ENCODE peak calls at places on chromosomes 16 and 17, in nine cellular contexts. One of them, this sample, is unnamed.

GRCh38 chr16:88017006-88017405 is 65.8 kb downstream of the BANP start:
- DNase-seq in PC-3: no peak
- DNase-seq in HepG2: no peak
- DNase-seq in endodermal cell: no peak
- DNase-seq in A549: no peak
- DNase-seq in choroid plexus epithelial cell: no peak
- DNase-seq in GM23338: no peak
- DNase-seq in body of pancreas: no peak
- DNase-seq in ascending aorta: no peak
- DNase-seq in this sample: no peak

GRCh38 chr17:39563476-39563875 is 44.2 kb downstream of the NEUROD2 start:
- DNase-seq in A549: no peak
- DNase-seq in endodermal cell: peak
- DNase-seq in HepG2: no peak
- DNase-seq in PC-3: no peak
- DNase-seq in body of pancreas: no peak
- DNase-seq in GM23338: peak
- DNase-seq in choroid plexus epithelial cell: no peak
- DNase-seq in ascending aorta: no peak
- DNase-seq in this sample: no peak

GRCh38 chr16:11916524-11917285 is 949 bp upstream of the GSPT1 start:
- DNase-seq in A549: peak
- DNase-seq in body of pancreas: peak
- DNase-seq in endodermal cell: peak
- DNase-seq in GM23338: no peak
- DNase-seq in ascending aorta: no peak
- DNase-seq in HepG2: peak
- DNase-seq in choroid plexus epithelial cell: no peak
- DNase-seq in PC-3: peak
- DNase-seq in this sample: peak

GRCh38 chr17:67606471-67606870 is 111.3 kb upstream of the NOL11 start:
- DNase-seq in GM23338: no peak
- DNase-seq in endodermal cell: no peak
- DNase-seq in choroid plexus epithelial cell: peak
- DNase-seq in A549: no peak
- DNase-seq in ascending aorta: no peak
- DNase-seq in body of pancreas: peak
- DNase-seq in PC-3: peak
- DNase-seq in HepG2: no peak
- DNase-seq in this sample: no peak

GRCh38 chr17:57114085-57114673 is 29.1 kb downstream of the AKAP1 start:
- DNase-seq in choroid plexus epithelial cell: peak
- DNase-seq in ascending aorta: no peak
- DNase-seq in GM23338: peak
- DNase-seq in A549: peak
- DNase-seq in endodermal cell: peak
- DNase-seq in HepG2: peak
- DNase-seq in PC-3: peak
- DNase-seq in body of pancreas: peak
- DNase-seq in this sample: peak

GRCh38 chr17:75864448-75864871 is 9.3 kb upstream of the WBP2 start:
- DNase-seq in GM23338: peak
- DNase-seq in endodermal cell: peak
- DNase-seq in choroid plexus epithelial cell: peak
- DNase-seq in body of pancreas: peak
- DNase-seq in HepG2: no peak
- DNase-seq in PC-3: no peak
- DNase-seq in ascending aorta: no peak
- DNase-seq in A549: no peak
- DNase-seq in this sample: peak

GRCh38 chr17:17677299-17678040 is 3.8 kb upstream of the RAI1 start:
- DNase-seq in GM23338: no peak
- DNase-seq in choroid plexus epithelial cell: no peak
- DNase-seq in HepG2: no peak
- DNase-seq in body of pancreas: no peak
- DNase-seq in PC-3: no peak
- DNase-seq in endodermal cell: peak
- DNase-seq in A549: no peak
- DNase-seq in ascending aorta: no peak
- DNase-seq in this sample: no peak

GRCh38 chr17:77427471-77427991 is 286.8 kb downstream of the SEC14L1 start:
- DNase-seq in body of pancreas: peak
- DNase-seq in GM23338: no peak
- DNase-seq in endodermal cell: no peak
- DNase-seq in choroid plexus epithelial cell: peak
- DNase-seq in HepG2: no peak
- DNase-seq in A549: no peak
- DNase-seq in ascending aorta: no peak
- DNase-seq in PC-3: peak
- DNase-seq in this sample: peak

GRCh38 chr17:48261297-48261880 is 153.8 kb downstream of the SNX11 start:
- DNase-seq in endodermal cell: peak
- DNase-seq in HepG2: peak
- DNase-seq in choroid plexus epithelial cell: peak
- DNase-seq in ascending aorta: no peak
- DNase-seq in PC-3: peak
- DNase-seq in A549: peak
- DNase-seq in body of pancreas: no peak
- DNase-seq in GM23338: peak
- DNase-seq in this sample: peak

GRCh38 chr17:43975898-43976297 is 22.2 kb upstream of the PYY start:
- DNase-seq in A549: no peak
- DNase-seq in ascending aorta: no peak
- DNase-seq in GM23338: no peak
- DNase-seq in HepG2: no peak
- DNase-seq in endodermal cell: no peak
- DNase-seq in PC-3: no peak
- DNase-seq in choroid plexus epithelial cell: no peak
- DNase-seq in body of pancreas: no peak
- DNase-seq in this sample: no peak

GRCh38 chr17:77666881-77667395 is 291.6 kb upstream of the TNRC6C start:
- DNase-seq in ascending aorta: no peak
- DNase-seq in PC-3: no peak
- DNase-seq in choroid plexus epithelial cell: no peak
- DNase-seq in A549: no peak
- DNase-seq in HepG2: no peak
- DNase-seq in body of pancreas: no peak
- DNase-seq in endodermal cell: no peak
- DNase-seq in GM23338: no peak
- DNase-seq in this sample: no peak

GRCh38 chr17:77882481-77883212 is 75.9 kb upstream of the TNRC6C start:
- DNase-seq in GM23338: no peak
- DNase-seq in body of pancreas: peak
- DNase-seq in endodermal cell: no peak
- DNase-seq in PC-3: no peak
- DNase-seq in choroid plexus epithelial cell: peak
- DNase-seq in HepG2: peak
- DNase-seq in A549: no peak
- DNase-seq in ascending aorta: peak
- DNase-seq in this sample: peak

GRCh38 chr17:42520540-42520951 is 15.5 kb upstream of the NAGLU start:
- DNase-seq in endodermal cell: peak
- DNase-seq in PC-3: no peak
- DNase-seq in HepG2: peak
- DNase-seq in choroid plexus epithelial cell: no peak
- DNase-seq in GM23338: peak
- DNase-seq in A549: no peak
- DNase-seq in body of pancreas: peak
- DNase-seq in ascending aorta: no peak
- DNase-seq in this sample: no peak

GRCh38 chr16:9911989-9912388 is 270.2 kb downstream of the GRIN2A start:
- DNase-seq in A549: no peak
- DNase-seq in endodermal cell: no peak
- DNase-seq in ascending aorta: no peak
- DNase-seq in PC-3: no peak
- DNase-seq in HepG2: no peak
- DNase-seq in GM23338: no peak
- DNase-seq in body of pancreas: no peak
- DNase-seq in choroid plexus epithelial cell: no peak
- DNase-seq in this sample: no peak

GRCh38 chr17:63476494-63476856 is 386 bp upstream of the ACE start:
- DNase-seq in endodermal cell: peak
- DNase-seq in GM23338: peak
- DNase-seq in ascending aorta: no peak
- DNase-seq in HepG2: no peak
- DNase-seq in choroid plexus epithelial cell: no peak
- DNase-seq in PC-3: peak
- DNase-seq in body of pancreas: peak
- DNase-seq in A549: no peak
- DNase-seq in this sample: no peak

GRCh38 chr17:16649585-16649984 is 4.1 kb downstream of the ZNF624 start:
- DNase-seq in choroid plexus epithelial cell: no peak
- DNase-seq in A549: no peak
- DNase-seq in HepG2: no peak
- DNase-seq in PC-3: no peak
- DNase-seq in body of pancreas: no peak
- DNase-seq in ascending aorta: no peak
- DNase-seq in GM23338: no peak
- DNase-seq in endodermal cell: no peak
- DNase-seq in this sample: no peak

GRCh38 chr16:66480265-66481080 is 53.4 kb downstream of the BEAN1 start:
- DNase-seq in choroid plexus epithelial cell: no peak
- DNase-seq in PC-3: peak
- DNase-seq in HepG2: peak
- DNase-seq in ascending aorta: no peak
- DNase-seq in body of pancreas: no peak
- DNase-seq in A549: no peak
- DNase-seq in GM23338: no peak
- DNase-seq in endodermal cell: no peak
- DNase-seq in this sample: no peak

GRCh38 chr17:41338961-41339485 is 11.6 kb downstream of the KRT33A start:
- DNase-seq in HepG2: no peak
- DNase-seq in A549: no peak
- DNase-seq in body of pancreas: no peak
- DNase-seq in ascending aorta: no peak
- DNase-seq in choroid plexus epithelial cell: peak
- DNase-seq in GM23338: no peak
- DNase-seq in endodermal cell: no peak
- DNase-seq in PC-3: peak
- DNase-seq in this sample: no peak

GRCh38 chr16:54493076-54493475 is 206.5 kb upstream of the IRX3 start:
- DNase-seq in endodermal cell: no peak
- DNase-seq in A549: no peak
- DNase-seq in GM23338: no peak
- DNase-seq in ascending aorta: no peak
- DNase-seq in HepG2: no peak
- DNase-seq in choroid plexus epithelial cell: peak
- DNase-seq in body of pancreas: no peak
- DNase-seq in PC-3: no peak
- DNase-seq in this sample: peak

GRCh38 chr16:67942200-67942509 is 1.8 kb downstream of the LCAT start:
- DNase-seq in HepG2: peak
- DNase-seq in PC-3: peak
- DNase-seq in body of pancreas: peak
- DNase-seq in GM23338: peak
- DNase-seq in choroid plexus epithelial cell: peak
- DNase-seq in A549: peak
- DNase-seq in ascending aorta: no peak
- DNase-seq in endodermal cell: peak
- DNase-seq in this sample: peak
- TF ChIP-seq CTCF in HepG2: peak
- TF ChIP-seq CTCF in PC-3: peak
- TF ChIP-seq CTCF in body of pancreas: peak
- TF ChIP-seq CTCF in GM23338: peak
- TF ChIP-seq CTCF in choroid plexus epithelial cell: peak
- TF ChIP-seq CTCF in A549: peak
- TF ChIP-seq CTCF in ascending aorta: peak
- TF ChIP-seq CTCF in endodermal cell: peak
- TF ChIP-seq CTCF in this sample: peak

GRCh38 chr16:56607675-56608042 is 725 bp upstream of the MT2A start:
- DNase-seq in A549: no peak
- DNase-seq in GM23338: no peak
- DNase-seq in endodermal cell: no peak
- DNase-seq in PC-3: no peak
- DNase-seq in HepG2: no peak
- DNase-seq in ascending aorta: no peak
- DNase-seq in body of pancreas: no peak
- DNase-seq in choroid plexus epithelial cell: no peak
- DNase-seq in this sample: no peak
- H3K4me3 ChIP-seq in A549: peak
- H3K4me3 ChIP-seq in GM23338: peak
- H3K4me3 ChIP-seq in endodermal cell: no peak
- H3K4me3 ChIP-seq in PC-3: peak
- H3K4me3 ChIP-seq in HepG2: peak
- H3K4me3 ChIP-seq in ascending aorta: peak
- H3K4me3 ChIP-seq in body of pancreas: no peak
- H3K4me3 ChIP-seq in choroid plexus epithelial cell: no peak
- H3K4me3 ChIP-seq in this sample: peak

DNA sequence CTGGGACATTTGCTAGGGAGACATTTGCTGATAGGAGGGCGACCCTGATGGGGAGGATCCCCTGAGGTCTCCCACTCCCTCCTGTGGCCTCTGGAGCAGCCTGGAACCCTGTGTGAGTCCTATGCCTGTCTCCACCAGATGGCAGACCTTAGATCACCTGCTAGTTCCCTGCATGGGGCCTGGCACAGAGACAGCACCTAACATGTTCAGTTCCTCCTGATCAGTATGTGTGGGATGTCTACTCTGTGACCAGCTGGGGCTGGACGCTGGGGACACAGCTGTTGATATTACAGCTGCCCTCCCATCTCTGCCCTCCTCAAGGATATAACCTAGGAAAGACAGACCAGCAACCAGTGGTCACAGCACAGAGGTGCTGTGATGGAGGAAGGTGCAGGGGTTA is 1.1 kb upstream of the ADCY7 start:
- DNase-seq in endodermal cell: peak
- DNase-seq in choroid plexus epithelial cell: no peak
- DNase-seq in body of pancreas: peak
- DNase-seq in ascending aorta: no peak
- DNase-seq in PC-3: peak
- DNase-seq in A549: no peak
- DNase-seq in HepG2: peak
- DNase-seq in GM23338: no peak
- DNase-seq in this sample: no peak
- TF ChIP-seq CTCF in endodermal cell: peak
- TF ChIP-seq CTCF in choroid plexus epithelial cell: peak
- TF ChIP-seq CTCF in body of pancreas: peak
- TF ChIP-seq CTCF in ascending aorta: no peak
- TF ChIP-seq CTCF in PC-3: peak
- TF ChIP-seq CTCF in A549: no peak
- TF ChIP-seq CTCF in HepG2: peak
- TF ChIP-seq CTCF in GM23338: peak
- TF ChIP-seq CTCF in this sample: no peak

DNA sequence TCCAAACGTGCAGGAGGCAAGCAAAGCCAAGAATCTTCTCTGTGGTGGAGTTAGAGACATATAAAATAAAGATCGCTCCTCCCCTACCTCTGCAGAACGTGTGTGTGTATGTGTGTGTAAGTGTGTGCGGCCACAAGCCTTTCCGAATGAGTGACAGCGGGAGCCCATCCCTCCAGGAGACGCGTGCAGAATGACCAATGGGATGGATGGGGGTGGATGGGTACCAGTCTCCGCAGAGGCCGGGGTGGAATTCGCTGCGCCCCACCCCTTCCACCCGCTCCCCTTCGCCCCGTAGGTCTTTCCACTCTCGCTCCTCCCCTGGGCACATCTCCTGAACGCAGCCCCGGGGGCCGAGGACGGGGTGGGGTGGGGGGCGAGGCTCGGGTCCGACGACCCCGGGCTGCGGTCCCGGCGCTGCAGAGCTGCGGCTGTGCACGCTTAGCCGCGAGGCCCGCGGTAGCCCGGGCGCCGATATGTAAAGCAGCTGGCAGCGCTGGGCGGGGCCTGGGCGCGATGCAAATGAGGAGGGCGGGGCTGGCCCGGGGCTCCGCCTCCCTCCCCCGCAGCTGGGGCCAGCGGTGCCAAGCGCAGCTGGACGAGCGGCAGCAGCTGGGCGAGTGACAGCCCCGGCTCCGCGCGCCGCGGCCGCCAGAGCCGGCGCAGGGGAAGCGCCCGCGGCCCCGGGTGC is at the start of gene PRKCB:
- DNase-seq in PC-3: no peak
- DNase-seq in A549: peak
- DNase-seq in HepG2: no peak
- DNase-seq in endodermal cell: peak
- DNase-seq in GM23338: peak
- DNase-seq in choroid plexus epithelial cell: peak
- DNase-seq in ascending aorta: peak
- DNase-seq in body of pancreas: peak
- DNase-seq in this sample: peak
- H3K4me3 ChIP-seq in PC-3: no peak
- H3K4me3 ChIP-seq in A549: peak
- H3K4me3 ChIP-seq in HepG2: no peak
- H3K4me3 ChIP-seq in endodermal cell: peak
- H3K4me3 ChIP-seq in GM23338: peak
- H3K4me3 ChIP-seq in choroid plexus epithelial cell: no peak
- H3K4me3 ChIP-seq in ascending aorta: peak
- H3K4me3 ChIP-seq in body of pancreas: no peak
- H3K4me3 ChIP-seq in this sample: no peak